ENCODE peak calls at places on chromosomes 11 and 22, in four cellular contexts. One of them, this sample, is unnamed.

GRCh38 chr22:21754523-21755128 is 19.0 kb upstream of the YPEL1 start:
- DNase-seq in psoas muscle: peak
- DNase-seq in heart left ventricle: peak
- DNase-seq in BJ: no peak
- DNase-seq in this sample: peak

GRCh38 chr11:118939948-118940598 is 14.3 kb upstream of the BCL9L start:
- DNase-seq in psoas muscle: no peak
- DNase-seq in heart left ventricle: peak
- DNase-seq in BJ: no peak
- DNase-seq in this sample: peak

GRCh38 chr22:38751422-38752346 is 4.1 kb downstream of the SUN2 start:
- DNase-seq in psoas muscle: peak
- DNase-seq in heart left ventricle: peak
- DNase-seq in BJ: no peak
- DNase-seq in this sample: no peak

GRCh38 chr22:31154975-31155374 is 5.0 kb upstream of the RNF185 start:
- DNase-seq in psoas muscle: no peak
- DNase-seq in heart left ventricle: no peak
- DNase-seq in BJ: no peak
- DNase-seq in this sample: no peak

GRCh38 chr11:88012456-88012855 is 162.8 kb downstream of the RAB38 start:
- DNase-seq in psoas muscle: no peak
- DNase-seq in heart left ventricle: no peak
- DNase-seq in BJ: no peak
- DNase-seq in this sample: no peak

GRCh38 chr11:69662021-69662698 is 13.0 kb downstream of the LTO1 start:
- DNase-seq in psoas muscle: peak
- DNase-seq in heart left ventricle: peak
- DNase-seq in BJ: no peak
- DNase-seq in this sample: no peak

GRCh38 chr11:68825603-68826002 is 16.1 kb downstream of the CPT1A start:
- DNase-seq in psoas muscle: no peak
- DNase-seq in heart left ventricle: no peak
- DNase-seq in BJ: no peak
- DNase-seq in this sample: no peak

GRCh38 chr22:48351376-48352085 is 1476.1 kb downstream of the BRD1 start:
- DNase-seq in psoas muscle: peak
- DNase-seq in heart left ventricle: no peak
- DNase-seq in BJ: no peak
- DNase-seq in this sample: peak

GRCh38 chr11:47534707-47535251 is 18.2 kb downstream of the CELF1 start:
- DNase-seq in psoas muscle: no peak
- DNase-seq in heart left ventricle: no peak
- DNase-seq in BJ: no peak
- DNase-seq in this sample: no peak

GRCh38 chr11:87819141-87819540 is 356.1 kb downstream of the RAB38 start:
- DNase-seq in psoas muscle: no peak
- DNase-seq in heart left ventricle: no peak
- DNase-seq in BJ: peak
- DNase-seq in this sample: no peak

GRCh38 chr22:40955516-40955915 is 4.3 kb downstream of the RBX1 start:
- DNase-seq in psoas muscle: no peak
- DNase-seq in heart left ventricle: no peak
- DNase-seq in BJ: peak
- DNase-seq in this sample: no peak

GRCh38 chr11:94002226-94002625 is 18.9 kb upstream of the HEPHL1 start:
- DNase-seq in psoas muscle: no peak
- DNase-seq in heart left ventricle: no peak
- DNase-seq in BJ: no peak
- DNase-seq in this sample: no peak

GRCh38 chr22:49091451-49091850 is 736.2 kb downstream of the BRD1 start:
- DNase-seq in psoas muscle: peak
- DNase-seq in heart left ventricle: no peak
- DNase-seq in BJ: no peak
- DNase-seq in this sample: no peak

GRCh38 chr11:116857936-116858335 is 20.5 kb upstream of the APOA1 start:
- DNase-seq in psoas muscle: no peak
- DNase-seq in heart left ventricle: no peak
- DNase-seq in BJ: no peak
- DNase-seq in this sample: no peak

GRCh38 chr11:93936416-93936815 is 84.7 kb upstream of the HEPHL1 start:
- DNase-seq in psoas muscle: no peak
- DNase-seq in heart left ventricle: no peak
- DNase-seq in BJ: no peak
- DNase-seq in this sample: no peak

GRCh38 chr11:23976369-23976768 is 520.5 kb upstream of the LUZP2 start:
- DNase-seq in psoas muscle: no peak
- DNase-seq in heart left ventricle: no peak
- DNase-seq in BJ: no peak
- DNase-seq in this sample: no peak

GRCh38 chr11:1220941-1221721 is 1.7 kb upstream of the MUC5B start:
- DNase-seq in psoas muscle: peak
- DNase-seq in heart left ventricle: peak
- DNase-seq in BJ: no peak
- DNase-seq in this sample: peak

GRCh38 chr11:3853935-3854659 is 1.4 kb upstream of the STIM1 start:
- DNase-seq in psoas muscle: peak
- DNase-seq in heart left ventricle: peak
- DNase-seq in BJ: no peak
- DNase-seq in this sample: peak

GRCh38 chr11:101407324-101407723 is 176.5 kb downstream of the TRPC6 start:
- DNase-seq in psoas muscle: no peak
- DNase-seq in heart left ventricle: no peak
- DNase-seq in BJ: no peak
- DNase-seq in this sample: peak

GRCh38 chr22:27790396-27791216 is 10.9 kb downstream of the MN1 start:
- DNase-seq in psoas muscle: peak
- DNase-seq in heart left ventricle: peak
- DNase-seq in BJ: no peak
- DNase-seq in this sample: no peak

DNA sequence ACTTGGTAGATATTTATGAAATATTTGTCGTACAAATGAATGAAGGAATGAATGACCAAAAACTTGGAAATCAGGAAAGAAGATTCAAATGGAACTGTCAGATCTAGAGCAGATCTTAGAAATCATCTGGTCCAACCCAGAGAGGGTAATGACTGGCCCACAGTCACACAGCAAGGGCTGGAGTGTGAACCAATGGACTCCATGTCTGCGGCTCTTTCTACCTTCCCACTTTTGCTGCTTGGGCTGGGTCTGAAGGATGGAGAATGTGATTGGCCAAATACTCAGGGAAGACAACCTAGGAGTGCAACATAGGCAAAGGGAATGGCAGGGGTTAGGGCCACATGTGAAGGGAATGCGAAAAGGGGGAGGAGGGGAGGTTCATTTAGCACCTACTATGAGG is 5.8 kb upstream of the DGKZ start:
- DNase-seq in psoas muscle: no peak
- DNase-seq in heart left ventricle: no peak
- DNase-seq in BJ: no peak
- DNase-seq in this sample: no peak
- H3K4me3 ChIP-seq in psoas muscle: no peak
- H3K4me3 ChIP-seq in heart left ventricle: no peak
- H3K4me3 ChIP-seq in BJ: no peak
- H3K4me3 ChIP-seq in this sample: no peak

DNA sequence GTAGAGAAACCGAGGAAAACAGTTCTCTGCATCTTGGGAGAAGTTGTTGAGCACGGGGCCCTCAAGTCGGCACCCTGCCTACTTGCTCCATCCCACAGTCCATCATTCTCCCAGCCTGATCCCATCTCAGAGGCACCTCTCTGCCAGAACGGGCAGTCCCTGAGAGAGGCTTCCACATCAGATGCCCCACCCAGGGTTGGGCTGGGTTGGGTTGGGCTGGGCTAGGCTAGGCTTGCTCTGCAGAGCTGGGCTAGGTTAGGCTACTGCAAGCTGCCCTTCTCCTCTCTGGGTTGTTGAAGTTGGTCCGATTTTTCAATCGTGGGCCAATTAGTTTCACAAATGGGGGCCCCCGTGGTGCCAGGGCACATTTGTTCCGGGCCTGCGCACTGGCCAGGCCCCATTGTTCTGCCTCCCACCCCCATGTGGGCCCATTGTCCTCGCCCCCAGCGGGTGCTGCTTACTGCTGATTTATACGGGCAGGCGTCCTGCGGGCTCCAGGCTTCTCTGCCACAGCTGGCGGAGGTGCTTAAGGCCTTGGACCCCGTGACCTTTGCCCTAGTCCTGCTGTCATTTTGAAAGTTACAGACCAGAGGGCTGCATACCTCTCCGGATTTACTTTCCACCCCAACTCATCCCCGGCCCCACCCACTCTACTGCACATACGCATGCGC is 63.7 kb upstream of the NNMT start:
- DNase-seq in psoas muscle: no peak
- DNase-seq in heart left ventricle: no peak
- DNase-seq in BJ: no peak
- DNase-seq in this sample: no peak
- H3K4me3 ChIP-seq in psoas muscle: no peak
- H3K4me3 ChIP-seq in heart left ventricle: no peak
- H3K4me3 ChIP-seq in BJ: no peak
- H3K4me3 ChIP-seq in this sample: no peak

GRCh38 chr11:67051494-67051893 is 5.2 kb upstream of the RHOD start:
- DNase-seq in psoas muscle: no peak
- DNase-seq in heart left ventricle: no peak
- DNase-seq in BJ: no peak
- DNase-seq in this sample: no peak
- H3K4me3 ChIP-seq in psoas muscle: no peak
- H3K4me3 ChIP-seq in heart left ventricle: no peak
- H3K4me3 ChIP-seq in BJ: no peak
- H3K4me3 ChIP-seq in this sample: no peak

DNA sequence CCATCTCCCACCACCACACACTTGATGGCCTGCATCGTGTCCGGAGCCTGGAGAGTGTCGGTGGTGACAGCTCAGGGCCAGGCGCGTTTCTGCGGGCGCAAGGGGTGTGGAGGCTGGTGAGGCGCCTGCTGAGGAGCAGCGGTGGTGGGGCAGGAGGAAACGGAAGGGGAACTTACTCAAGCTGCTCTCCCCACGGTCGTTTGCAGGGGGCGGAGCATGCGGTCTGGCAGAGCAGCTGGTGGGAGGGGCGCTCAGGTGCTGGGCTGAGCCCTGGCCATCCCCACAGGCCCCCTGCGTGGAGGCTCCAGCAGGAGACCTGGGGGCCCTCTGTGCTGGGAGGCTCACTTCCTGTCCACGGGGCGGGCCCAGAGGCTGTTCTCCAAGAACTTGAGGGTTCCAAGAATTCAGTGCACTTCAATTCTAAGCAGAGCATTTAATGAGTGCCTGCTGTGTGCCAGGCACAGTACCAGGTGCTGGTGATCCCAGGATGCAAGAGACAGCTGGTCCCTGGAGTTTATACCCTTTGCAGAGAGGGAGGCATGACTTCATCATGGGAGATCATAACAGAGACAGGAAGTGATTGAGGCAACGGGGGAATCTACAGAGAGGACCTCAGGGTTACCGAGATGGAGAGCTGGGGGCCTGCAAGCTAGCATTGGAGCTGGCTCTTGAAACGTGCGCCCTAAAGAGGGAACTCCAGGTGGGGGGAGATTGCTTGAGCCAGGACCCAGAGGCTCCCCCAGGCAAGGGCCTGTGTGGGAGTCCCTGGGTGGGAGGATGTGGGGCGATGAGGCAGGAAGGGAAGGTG is at the start of gene RAC2:
- DNase-seq in psoas muscle: peak
- DNase-seq in heart left ventricle: peak
- DNase-seq in BJ: no peak
- DNase-seq in this sample: peak
- H3K4me3 ChIP-seq in psoas muscle: peak
- H3K4me3 ChIP-seq in heart left ventricle: peak
- H3K4me3 ChIP-seq in BJ: peak
- H3K4me3 ChIP-seq in this sample: peak

DNA sequence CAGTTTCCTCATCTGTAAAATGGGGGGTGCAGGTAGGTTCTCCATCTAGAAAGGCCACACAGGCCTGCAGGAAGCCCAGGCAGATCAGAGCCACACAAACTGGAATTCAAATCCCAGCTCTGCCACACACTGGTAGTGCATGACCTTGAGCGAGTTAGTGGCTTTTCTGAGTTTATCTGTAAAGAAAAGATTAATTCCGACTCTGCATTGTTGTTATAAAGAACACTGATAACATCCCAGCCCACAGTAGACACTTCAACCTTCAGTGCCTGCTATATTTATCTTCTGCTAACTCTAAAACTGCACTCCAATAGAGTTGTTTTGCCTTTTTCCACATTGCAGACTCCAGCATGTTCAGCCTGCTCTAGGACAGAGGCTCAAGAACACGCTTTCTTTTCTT is 134.0 kb downstream of the PLEKHA7 start:
- DNase-seq in psoas muscle: no peak
- DNase-seq in heart left ventricle: no peak
- DNase-seq in BJ: no peak
- DNase-seq in this sample: no peak
- H3K4me3 ChIP-seq in psoas muscle: no peak
- H3K4me3 ChIP-seq in heart left ventricle: no peak
- H3K4me3 ChIP-seq in BJ: no peak
- H3K4me3 ChIP-seq in this sample: no peak

GRCh38 chr22:24433001-24433867 is 5.8 kb downstream of the ADORA2A start:
- DNase-seq in psoas muscle: peak
- DNase-seq in heart left ventricle: peak
- DNase-seq in BJ: no peak
- DNase-seq in this sample: peak
- H3K4me3 ChIP-seq in psoas muscle: no peak
- H3K4me3 ChIP-seq in heart left ventricle: no peak
- H3K4me3 ChIP-seq in BJ: no peak
- H3K4me3 ChIP-seq in this sample: no peak

DNA sequence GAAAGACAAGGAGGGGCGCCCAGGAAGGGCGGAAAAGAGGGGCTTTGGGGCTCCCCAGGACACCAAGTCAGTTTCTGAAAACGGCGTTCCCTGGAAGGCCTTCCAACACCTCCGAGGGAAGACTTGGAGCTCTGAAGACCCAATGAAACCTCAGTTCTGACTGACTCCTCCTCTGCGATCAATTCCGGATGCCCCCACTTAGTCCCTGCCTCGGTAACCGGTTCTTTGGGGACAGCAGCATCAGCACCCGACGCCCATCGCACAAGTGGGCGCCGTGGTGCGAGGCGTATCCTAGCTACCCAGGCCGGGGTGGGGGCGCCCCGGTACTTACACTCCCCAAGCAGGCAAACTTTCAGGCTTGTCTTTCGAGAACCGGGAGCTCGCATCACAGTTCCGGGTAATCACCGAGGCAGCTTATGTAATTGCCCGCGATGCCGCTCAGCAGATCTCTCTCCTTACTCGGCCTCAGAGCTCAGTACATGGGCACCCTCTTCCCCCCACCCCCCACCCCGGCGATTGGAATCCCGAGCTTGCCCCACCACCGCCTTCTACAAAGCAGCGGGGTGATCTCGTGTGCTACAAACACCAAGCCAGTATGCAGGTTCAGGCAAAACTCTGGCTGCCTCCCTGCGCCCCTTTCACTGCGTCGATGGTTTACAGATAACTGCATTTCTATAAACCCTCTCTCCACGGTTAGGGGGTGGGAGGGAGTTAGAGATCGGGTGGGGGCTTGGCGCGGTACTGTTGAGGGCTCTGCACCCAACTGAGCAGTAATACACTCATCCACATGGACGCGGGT is 2.0 kb downstream of the TENM4 start:
- DNase-seq in psoas muscle: peak
- DNase-seq in heart left ventricle: peak
- DNase-seq in BJ: no peak
- DNase-seq in this sample: peak
- H3K4me3 ChIP-seq in psoas muscle: peak
- H3K4me3 ChIP-seq in heart left ventricle: peak
- H3K4me3 ChIP-seq in BJ: peak
- H3K4me3 ChIP-seq in this sample: peak